ENCODE peak calls at places on chromosome 11, in six cellular contexts. H is mesenchymal stem cell, L is neuronal stem cell, G is IMR-90, M is trophoblast cell, V is H1. J is an unnamed sample. For H3K27me3, the result is how much of the 10 kb centered on the place peaks cover.

GRCh38 chr11:73270089-73270854 is 1.9 kb upstream of the P2RY6 start:
- DNase-seq in H (peak), L (no peak), G (no peak), M (no peak), V (no peak), J (peak)

GRCh38 chr11:124725719-124726105 is 14.0 kb upstream of the NRGN start:
- DNase-seq in H (no peak), L (no peak), G (peak), M (no peak), V (no peak), J (no peak)

GRCh38 chr11:2728128-2728662 is 28.4 kb upstream of the KCNQ1OT1 start:
- DNase-seq in H (no peak), L (no peak), G (no peak), M (no peak), V (no peak), J (no peak)

GRCh38 chr11:47656284-47656915 is 14.0 kb upstream of the MTCH2 start:
- DNase-seq in H (no peak), L (no peak), G (no peak), M (no peak), V (no peak), J (peak)

GRCh38 chr11:22786475-22786874 is 43.1 kb downstream of the SVIP start:
- DNase-seq in H (no peak), L (no peak), G (no peak), M (no peak), V (no peak), J (no peak)

GRCh38 chr11:72721689-72722049 is 30.5 kb downstream of the ARAP1 start:
- DNase-seq in H (no peak), L (no peak), G (no peak), M (peak), V (no peak), J (no peak)

GRCh38 chr11:43788394-43788793 is 92.2 kb upstream of the ALKBH3 start:
- DNase-seq in H (no peak), L (peak), G (no peak), M (no peak), V (no peak), J (no peak)

GRCh38 chr11:70527429-70528045 is 129.2 kb downstream of the CTTN start:
- DNase-seq in H (no peak), L (no peak), G (no peak), M (no peak), V (no peak), J (no peak)

GRCh38 chr11:128174465-128175101 is 412.8 kb downstream of the ETS1 start:
- DNase-seq in H (peak), L (no peak), G (peak), M (peak), V (no peak), J (peak)

GRCh38 chr11:73239571-73240189 is 21.6 kb downstream of the P2RY2 start:
- DNase-seq in H (no peak), L (no peak), G (no peak), M (no peak), V (no peak), J (peak)

GRCh38 chr11:103676413-103676812 is 360.0 kb upstream of the DDI1 start:
- DNase-seq in H (no peak), L (no peak), G (no peak), M (no peak), V (no peak), J (no peak)

GRCh38 chr11:19576054-19576453 is 136.6 kb upstream of the NAV2 start:
- DNase-seq in H (no peak), L (no peak), G (peak), M (no peak), V (no peak), J (no peak)

GRCh38 chr11:122204206-122204605 is 88.2 kb upstream of the BLID start:
- DNase-seq in H (no peak), L (no peak), G (no peak), M (no peak), V (no peak), J (no peak)

GRCh38 chr11:66230171-66230570 is 38.3 kb upstream of the RAB1B start:
- DNase-seq in H (no peak), L (no peak), G (no peak), M (no peak), V (no peak), J (no peak)

GRCh38 chr11:125591659-125592304 is 870 bp upstream of the STT3A start:
- DNase-seq in H (no peak), L (no peak), G (peak), M (peak), V (no peak), J (peak)

GRCh38 chr11:11975201-11976092 is 33.0 kb downstream of the DKK3 start:
- DNase-seq in H (no peak), L (no peak), G (no peak), M (no peak), V (no peak), J (peak)

GRCh38 chr11:102760355-102761035 is 19.9 kb downstream of the MMP10 start:
- DNase-seq in H (peak), L (no peak), G (peak), M (peak), V (no peak), J (no peak)

GRCh38 chr11:45537617-45538016 is 127.8 kb downstream of the CHST1 start:
- DNase-seq in H (no peak), L (no peak), G (peak), M (peak), V (no peak), J (no peak)

GRCh38 chr11:116640641-116641402 is 132.0 kb downstream of the BUD13 start:
- DNase-seq in H (no peak), L (no peak), G (no peak), M (no peak), V (no peak), J (no peak)

GRCh38 chr11:123776160-123776559 is 21.8 kb upstream of the OR6X1 start:
- DNase-seq in H (no peak), L (no peak), G (no peak), M (no peak), V (no peak), J (no peak)

GRCh38 chr11:35169754-35170153 is 30.8 kb downstream of the CD44 start:
- DNase-seq in H (no peak), L (no peak), G (no peak), M (no peak), V (no peak), J (no peak)

GRCh38 chr11:77821349-77821851 is 456 bp downstream of the AAMDC start:
- DNase-seq in H (peak), L (no peak), G (peak), M (peak), V (no peak), J (no peak)

GRCh38 chr11:101129203-101129943 is at the start of gene PGR:
- DNase-seq in H (peak), L (peak), G (no peak), M (peak), V (no peak), J (peak)

GRCh38 chr11:87451400-87451799 is 413.7 kb downstream of the TMEM135 start:
- DNase-seq in H (peak), L (no peak), G (peak), M (peak), V (no peak), J (no peak)

GRCh38 chr11:87355614-87356013 is 317.9 kb downstream of the TMEM135 start:
- DNase-seq in H (no peak), L (no peak), G (no peak), M (no peak), V (no peak), J (no peak)

GRCh38 chr11:40129276-40129675 is 1330.2 kb downstream of the LRRC4C start:
- DNase-seq in H (peak), L (peak), G (no peak), M (no peak), V (no peak), J (no peak)

GRCh38 chr11:107688322-107688918 is 23.4 kb downstream of the SLN start:
- DNase-seq in H (no peak), L (no peak), G (no peak), M (no peak), V (no peak), J (no peak)

GRCh38 chr11:33103836-33104235 is 57.4 kb downstream of the CSTF3 start:
- DNase-seq in H (no peak), L (no peak), G (no peak), M (peak), V (no peak), J (no peak)

GRCh38 chr11:33110083-33110482 is 51.2 kb downstream of the CSTF3 start:
- DNase-seq in H (no peak), L (no peak), G (no peak), M (no peak), V (no peak), J (no peak)

GRCh38 chr11:33109242-33109641 is 52.0 kb downstream of the CSTF3 start:
- DNase-seq in H (no peak), L (no peak), G (no peak), M (no peak), V (no peak), J (no peak)
- H3K14ac ChIP-seq in H (no peak), L (no peak), G (no peak), M (no peak), V (no peak), J (no peak)

GRCh38 chr11:134275534-134276395 is at the start of gene GLB1L3:
- DNase-seq in H (peak), L (no peak), G (no peak), M (peak), V (no peak), J (peak)
- H3K27me3 ChIP-seq in H (half or more), L (half or more), G (half or more), M (under half), V (under half), J (under half)

GRCh38 chr11:27205779-27206549 is 157.1 kb downstream of the CCDC34 start:
- DNase-seq in H (no peak), L (no peak), G (no peak), M (peak), V (no peak), J (no peak)

GRCh38 chr11:27209562-27210005 is 153.4 kb downstream of the CCDC34 start:
- DNase-seq in H (peak), L (no peak), G (peak), M (peak), V (no peak), J (no peak)

GRCh38 chr11:27205269-27205668 is 157.7 kb downstream of the CCDC34 start:
- DNase-seq in H (peak), L (no peak), G (no peak), M (no peak), V (no peak), J (no peak)

GRCh38 chr11:27208846-27209245 is 154.2 kb downstream of the CCDC34 start:
- DNase-seq in H (no peak), L (no peak), G (no peak), M (no peak), V (no peak), J (no peak)

GRCh38 chr11:27207025-27207650 is 155.9 kb downstream of the CCDC34 start:
- DNase-seq in H (no peak), L (no peak), G (no peak), M (no peak), V (no peak), J (no peak)
- H3K14ac ChIP-seq in H (no peak), L (no peak), G (no peak), M (no peak), V (no peak), J (no peak)

GRCh38 chr11:17476317-17477083 is at the start of gene ABCC8:
- DNase-seq in H (no peak), L (no peak), G (no peak), M (no peak), V (no peak), J (peak)
- H3K27me3 ChIP-seq in H (half or more), L (half or more), G (under half), M (under half), V (half or more), J (under half)

GRCh38 chr11:112357488-112357887 is 96.8 kb upstream of the PLET1 start:
- DNase-seq in H (no peak), L (no peak), G (no peak), M (no peak), V (no peak), J (no peak)

GRCh38 chr11:112354364-112354763 is 93.7 kb upstream of the PLET1 start:
- DNase-seq in H (no peak), L (no peak), G (no peak), M (no peak), V (no peak), J (no peak)

GRCh38 chr11:112348480-112349029 is 87.9 kb upstream of the PLET1 start:
- DNase-seq in H (no peak), L (no peak), G (no peak), M (no peak), V (no peak), J (no peak)

GRCh38 chr11:112355726-112356125 is 95.1 kb upstream of the PLET1 start:
- DNase-seq in H (no peak), L (no peak), G (peak), M (peak), V (peak), J (peak)

GRCh38 chr11:112352907-112353306 is 92.2 kb upstream of the PLET1 start:
- DNase-seq in H (no peak), L (no peak), G (peak), M (no peak), V (no peak), J (no peak)
- H3K14ac ChIP-seq in H (no peak), L (no peak), G (no peak), M (no peak), V (no peak), J (no peak)

DNA sequence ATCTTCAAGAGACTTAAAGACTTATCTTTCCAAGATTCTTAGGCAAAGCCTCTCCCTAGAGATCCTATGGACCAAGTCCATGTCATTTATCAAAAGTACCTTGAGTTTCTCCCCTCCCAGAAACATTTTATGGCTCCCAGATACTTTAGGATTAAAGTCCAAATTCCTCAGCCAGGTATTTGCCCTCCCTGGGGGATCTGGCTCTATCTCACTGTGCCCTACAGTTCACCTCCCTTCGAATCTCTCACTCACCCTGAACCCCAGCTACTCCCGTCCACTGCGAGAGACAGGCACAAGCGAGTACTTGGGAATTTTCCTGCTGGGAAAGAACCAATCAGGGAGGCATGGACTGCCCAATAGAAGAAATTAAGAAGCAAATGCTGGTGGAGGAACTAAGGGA is 11.9 kb downstream of the MS4A8 start:
- DNase-seq in H (no peak), L (no peak), G (no peak), M (no peak), V (no peak), J (no peak)
- H3K27me3 ChIP-seq in H (under half), L (under half), G (under half), M (under half), V (under half), J (under half)

GRCh38 chr11:14078941-14079522 is 116.5 kb downstream of the SPON1 start:
- DNase-seq in H (no peak), L (no peak), G (no peak), M (no peak), V (no peak), J (no peak)

GRCh38 chr11:14073821-14074529 is 111.5 kb downstream of the SPON1 start:
- DNase-seq in H (no peak), L (no peak), G (no peak), M (no peak), V (no peak), J (no peak)

GRCh38 chr11:14075118-14075601 is 112.6 kb downstream of the SPON1 start:
- DNase-seq in H (no peak), L (no peak), G (no peak), M (no peak), V (no peak), J (no peak)

GRCh38 chr11:14070866-14071265 is 108.3 kb downstream of the SPON1 start:
- DNase-seq in H (no peak), L (no peak), G (no peak), M (no peak), V (no peak), J (no peak)

GRCh38 chr11:14075679-14076078 is 113.2 kb downstream of the SPON1 start:
- DNase-seq in H (no peak), L (no peak), G (no peak), M (no peak), V (no peak), J (no peak)
- H3K14ac ChIP-seq in H (no peak), L (no peak), G (no peak), M (no peak), V (no peak), J (no peak)

DNA sequence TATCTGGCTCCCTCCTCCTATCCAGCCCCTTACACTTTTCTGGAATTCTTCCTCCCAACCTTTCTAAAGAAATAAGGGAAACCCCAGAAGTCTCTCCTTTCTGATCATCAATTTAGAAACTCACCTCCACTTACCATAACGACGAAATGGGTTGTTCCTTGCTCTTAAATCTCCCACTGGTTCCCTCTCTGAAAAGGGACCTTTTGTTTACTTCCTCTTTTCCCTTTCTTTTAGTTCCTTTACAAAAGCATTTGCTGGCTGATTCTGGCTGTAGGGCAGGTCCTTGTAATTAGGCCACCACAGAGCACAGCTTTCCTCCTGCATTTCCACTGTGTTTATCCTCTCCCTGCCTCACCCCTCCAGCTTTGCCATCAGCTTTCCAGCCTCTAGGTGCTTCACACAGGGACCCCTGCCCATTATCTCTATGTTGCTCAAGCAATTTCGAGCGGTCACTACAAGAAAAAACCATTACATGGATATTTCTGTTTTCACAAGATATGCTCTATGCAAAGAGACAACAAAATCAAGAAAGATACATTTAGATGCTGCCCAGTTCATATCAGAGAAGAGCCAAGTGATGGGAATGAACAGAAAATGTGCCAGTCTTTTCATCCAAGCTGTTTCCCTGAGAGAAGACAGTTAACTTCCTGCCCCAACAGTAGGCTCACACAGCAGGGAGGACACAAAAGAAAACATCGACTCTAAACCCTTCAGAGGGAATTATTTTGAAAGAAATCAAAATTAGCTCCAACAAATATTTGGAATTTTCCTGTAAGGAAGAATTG is 11.8 kb downstream of the JAML start:
- DNase-seq in H (no peak), L (no peak), G (no peak), M (no peak), V (no peak), J (no peak)
- H3K27me3 ChIP-seq in H (half or more), L (under half), G (under half), M (under half), V (under half), J (under half)